ENCODE peak calls at places on chromosome 15, in seven cellular contexts. S is AG09319, G is GM23338, K is Panc1, Q is A549, N is PC-3, A is esophagus squamous epithelium. D is an unnamed sample.

GRCh38 chr15:32685576-32685975 is 32.2 kb upstream of the GREM1 start:
- DNase-seq in S (no peak), G (no peak), K (no peak), Q (peak; percentile 40), N (no peak), A (no peak), D (no peak)

GRCh38 chr15:63601026-63601726 is 4.0 kb downstream of the FBXL22 start:
- DNase-seq in S (no peak), G (peak; percentile 51), K (no peak), Q (peak; percentile 30), N (no peak), A (no peak), D (no peak)

GRCh38 chr15:93305306-93305705 is 216.3 kb upstream of the RGMA start:
- DNase-seq in S (no peak), G (no peak), K (no peak), Q (no peak), N (no peak), A (no peak), D (peak; percentile 53)

GRCh38 chr15:41564286-41564959 is 5.4 kb downstream of the TYRO3 start:
- DNase-seq in S (no peak), G (peak; percentile 87), K (no peak), Q (no peak), N (no peak), A (no peak), D (no peak)

GRCh38 chr15:78978601-78979179 is 33.8 kb upstream of the CTSH start:
- DNase-seq in S (no peak), G (no peak), K (no peak), Q (no peak), N (no peak), A (no peak), D (no peak)

GRCh38 chr15:95498956-95499355 is 831.5 kb upstream of the NR2F2 start:
- DNase-seq in S (no peak), G (no peak), K (no peak), Q (no peak), N (no peak), A (no peak), D (no peak)

GRCh38 chr15:51266548-51266947 is 71.8 kb downstream of the CYP19A1 start:
- DNase-seq in S (no peak), G (peak; percentile 30), K (no peak), Q (no peak), N (no peak), A (no peak), D (no peak)

GRCh38 chr15:93043621-93044300 is 45.2 kb downstream of the RGMA start:
- DNase-seq in S (no peak), G (no peak), K (no peak), Q (no peak), N (no peak), A (no peak), D (no peak)

GRCh38 chr15:33278816-33279612 is 31.8 kb upstream of the RYR3 start:
- DNase-seq in S (peak; percentile 14), G (peak; percentile 40), K (peak; percentile 57), Q (peak; percentile 88), N (peak; percentile 96), A (no peak), D (no peak)

GRCh38 chr15:27587810-27588209 is 511.3 kb downstream of the OCA2 start:
- DNase-seq in S (no peak), G (peak; percentile 96), K (no peak), Q (no peak), N (no peak), A (no peak), D (no peak)

GRCh38 chr15:94478763-94479162 is 247.4 kb downstream of the MCTP2 start:
- DNase-seq in S (no peak), G (no peak), K (no peak), Q (no peak), N (no peak), A (no peak), D (no peak)

GRCh38 chr15:98853161-98853560 is 154.4 kb downstream of the PGPEP1L start:
- DNase-seq in S (no peak), G (peak; percentile 80), K (no peak), Q (peak; percentile 93), N (peak; percentile 87), A (peak; percentile 24), D (peak; percentile 93)

GRCh38 chr15:38154837-38155236 is 97.8 kb upstream of the SPRED1 start:
- DNase-seq in S (no peak), G (no peak), K (no peak), Q (no peak), N (no peak), A (no peak), D (no peak)

GRCh38 chr15:101024709-101025108 is 105.6 kb downstream of the LRRK1 start:
- DNase-seq in S (no peak), G (no peak), K (no peak), Q (no peak), N (no peak), A (no peak), D (peak; percentile 79)

DNA sequence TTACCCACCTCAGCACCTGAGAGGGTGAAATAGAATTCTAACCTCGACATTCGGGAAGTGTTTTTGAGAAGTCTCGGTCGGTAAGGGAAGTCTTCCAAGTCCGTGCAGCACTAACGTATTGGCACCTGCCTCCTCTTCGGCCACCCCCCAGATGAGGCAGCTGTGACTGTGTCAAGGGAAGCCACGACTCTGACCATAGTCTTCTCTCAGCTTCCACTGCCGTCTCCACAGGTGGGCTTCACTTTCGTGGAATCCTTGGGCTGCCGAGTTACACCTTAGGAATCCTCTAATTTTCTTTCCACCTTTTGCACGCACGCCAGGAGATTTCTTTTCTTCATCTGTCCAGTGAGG is 775 bp downstream of the CCNDBP1 start:
- DNase-seq in S (no peak), G (no peak), K (no peak), Q (peak; percentile 10), N (peak; percentile 28), A (no peak), D (no peak)
- TF ChIP-seq CTCF in S (no peak), G (no peak), K (peak; percentile 26), Q (no peak), N (peak; percentile 2), A (no peak), D (no peak)

DNA sequence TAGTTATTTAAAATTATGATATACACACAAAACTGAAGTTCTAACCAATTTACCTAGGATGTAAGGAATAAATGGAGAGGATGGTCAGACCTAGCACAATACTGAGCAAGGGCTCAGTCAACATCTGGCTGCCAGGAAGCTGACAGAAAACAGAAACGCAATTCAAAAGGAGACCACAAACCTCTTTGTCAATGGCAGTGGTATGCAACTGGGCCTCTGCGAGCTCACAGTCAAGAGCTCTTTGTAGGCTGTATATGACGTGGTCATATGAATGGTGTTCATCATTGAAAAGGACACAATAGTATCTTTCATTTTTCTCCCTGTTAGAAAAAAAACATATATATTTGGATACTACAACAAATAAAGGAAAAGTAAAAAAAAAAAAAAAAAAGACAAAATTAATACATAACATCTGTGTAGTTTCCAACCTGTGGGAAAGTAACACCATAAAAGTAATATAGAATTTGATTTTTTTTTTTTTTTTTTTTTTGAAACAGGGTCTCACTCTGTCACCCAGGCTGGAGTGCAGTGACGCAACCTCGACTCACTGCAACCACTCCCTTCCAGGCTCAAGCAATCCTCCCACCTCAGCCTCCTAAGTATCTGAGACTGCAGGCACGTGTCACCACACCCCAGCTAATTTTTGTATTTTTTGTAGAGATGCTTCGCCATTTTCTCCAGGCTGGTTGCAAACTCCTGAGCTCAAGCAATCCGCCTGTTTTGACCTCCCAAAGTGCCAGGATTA is 37.9 kb downstream of the UBR1 start:
- DNase-seq in S (no peak), G (peak; percentile 32), K (no peak), Q (no peak), N (peak; percentile 47), A (no peak), D (no peak)
- TF ChIP-seq CTCF in S (no peak), G (no peak), K (no peak), Q (no peak), N (no peak), A (no peak), D (no peak)

GRCh38 chr15:62241135-62241770 is 76.2 kb upstream of the C2CD4B start:
- DNase-seq in S (no peak), G (peak; percentile 85), K (no peak), Q (peak; percentile 60), N (peak; percentile 33), A (no peak), D (no peak)
- TF ChIP-seq CTCF in S (peak; percentile 27), G (peak; percentile 70), K (peak; percentile 49), Q (peak; percentile 28), N (peak; percentile 54), A (no peak), D (peak; percentile 17)

GRCh38 chr15:83206387-83206970 is 1.1 kb downstream of the HDGFL3 start:
- DNase-seq in S (no peak), G (peak; percentile 35), K (no peak), Q (peak; percentile 32), N (peak; percentile 6), A (no peak), D (no peak)

GRCh38 chr15:83208357-83208661 is 686 bp upstream of the HDGFL3 start:
- DNase-seq in S (no peak), G (peak; percentile 81), K (no peak), Q (peak; percentile 65), N (peak; percentile 18), A (no peak), D (no peak)

GRCh38 chr15:83209333-83209732 is 1.7 kb upstream of the HDGFL3 start:
- DNase-seq in S (no peak), G (peak; percentile 55), K (no peak), Q (peak; percentile 26), N (no peak), A (no peak), D (no peak)

GRCh38 chr15:83206971-83207621 is 527 bp downstream of the HDGFL3 start:
- DNase-seq in S (no peak), G (peak; percentile 68), K (no peak), Q (peak; percentile 57), N (peak; percentile 25), A (no peak), D (no peak)

DNA sequence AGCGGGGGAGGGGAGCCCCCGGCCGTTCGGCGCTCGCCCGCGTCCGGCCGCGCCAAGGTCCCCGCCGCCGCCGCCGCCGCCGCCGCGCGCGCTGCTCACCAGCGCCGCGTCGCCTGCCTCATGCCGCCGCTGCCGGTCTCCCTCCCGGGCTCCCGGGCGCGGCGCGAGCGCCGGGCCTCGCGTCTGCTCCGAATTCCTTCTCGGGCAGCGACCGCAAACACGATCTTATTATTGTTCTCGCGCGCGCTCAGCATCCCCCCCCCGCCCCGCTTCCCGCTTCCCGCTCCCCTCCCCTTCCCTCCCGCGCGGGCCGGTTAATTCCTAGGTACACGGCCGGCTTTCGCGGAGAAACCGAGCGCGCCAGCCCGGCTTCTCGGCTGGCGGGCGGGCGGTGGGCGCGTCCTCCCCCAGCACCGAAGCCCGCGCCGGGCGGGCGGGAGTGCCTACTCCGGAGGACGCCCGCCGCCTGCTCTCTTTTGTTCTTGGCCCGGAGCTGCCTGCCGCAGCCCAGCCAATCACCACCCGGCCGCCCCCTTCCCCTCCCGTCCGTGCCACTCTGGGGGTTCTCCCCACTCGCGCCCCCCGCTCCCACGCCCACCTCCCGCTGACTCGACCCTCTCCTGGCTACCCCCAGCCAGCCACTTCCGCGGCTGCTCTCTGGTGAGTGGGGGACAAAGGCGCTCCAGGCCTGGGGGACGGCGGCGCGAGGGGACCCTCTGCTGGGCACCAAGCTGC is at the start of gene HDGFL3:
- DNase-seq in S (no peak), G (peak; percentile 75), K (no peak), Q (peak; percentile 74), N (peak; percentile 59), A (no peak), D (peak; percentile 88)
- TF ChIP-seq CTCF in S (peak; percentile 5), G (no peak), K (no peak), Q (peak; percentile 29), N (peak; percentile 35), A (no peak), D (peak; percentile 47)

D was measured in osteocyte.